ENCODE peak calls at places on chromosome 16, in nine cellular contexts. D, R, K, V, Y, B, E, M and Q are unnamed samples.

GRCh38 chr16:66536525-66536924 is 13.4 kb downstream of the TK2 start:
- DNase-seq in B (no peak), E (no peak), V (no peak), D (no peak), M (no peak), K (no peak), Y (no peak), R (no peak), Q (no peak)

GRCh38 chr16:27639588-27640276 is 89.8 kb downstream of the KATNIP start:
- DNase-seq in K (peak), R (peak), V (no peak), E (no peak), B (peak), M (peak), Y (peak), D (no peak), Q (no peak)

GRCh38 chr16:55331648-55332185 is 7.7 kb downstream of the IRX6 start:
- DNase-seq in V (no peak), D (no peak), R (no peak), B (no peak), M (no peak), K (no peak), E (no peak), Y (no peak), Q (no peak)

GRCh38 chr16:22684282-22685161 is 129.4 kb upstream of the HS3ST2 start:
- DNase-seq in V (no peak), B (no peak), M (no peak), E (no peak), K (no peak), Y (no peak), D (no peak), R (no peak), Q (no peak)

GRCh38 chr16:74950511-74950910 is 34.4 kb downstream of the WDR59 start:
- DNase-seq in B (no peak), D (no peak), V (no peak), M (no peak), E (no peak), Y (no peak), K (no peak), R (no peak), Q (no peak)

GRCh38 chr16:23948949-23949392 is 113.2 kb downstream of the PRKCB start:
- DNase-seq in K (no peak), B (peak), R (no peak), D (no peak), E (peak), M (no peak), V (no peak), Y (no peak), Q (peak)

GRCh38 chr16:80174416-80174815 is 366.4 kb upstream of the DYNLRB2 start:
- DNase-seq in Y (peak), E (no peak), M (no peak), D (no peak), B (no peak), R (no peak), K (no peak), V (peak), Q (no peak)

GRCh38 chr16:55900616-55901393 is 25.6 kb upstream of the CES5A start:
- DNase-seq in K (no peak), D (no peak), M (no peak), R (no peak), V (no peak), Y (no peak), B (peak), E (no peak), Q (no peak)

GRCh38 chr16:47061204-47061603 is 82.5 kb downstream of the NETO2 start:
- DNase-seq in B (no peak), E (no peak), V (no peak), D (no peak), K (no peak), R (peak), M (no peak), Y (no peak), Q (no peak)

GRCh38 chr16:3478242-3478925 is 16.9 kb downstream of the C16orf90 start:
- DNase-seq in E (no peak), V (no peak), R (no peak), M (no peak), K (no peak), Y (no peak), B (no peak), D (no peak), Q (no peak)

GRCh38 chr16:71917900-71918299 is 22.6 kb downstream of the IST1 start:
- DNase-seq in V (peak), D (no peak), R (no peak), E (no peak), B (no peak), M (no peak), Y (no peak), K (no peak), Q (no peak)

GRCh38 chr16:85595812-85596495 is 17.2 kb upstream of the GSE1 start:
- DNase-seq in V (no peak), R (no peak), M (no peak), B (no peak), E (no peak), Y (no peak), K (no peak), D (no peak), Q (no peak)

GRCh38 chr16:30876867-30877266 is 17.0 kb downstream of the BCL7C start:
- DNase-seq in V (no peak), M (no peak), E (no peak), R (peak), K (no peak), B (no peak), D (no peak), Y (no peak), Q (no peak)

GRCh38 chr16:19184823-19185509 is 16.9 kb downstream of the SYT17 start:
- DNase-seq in M (no peak), E (no peak), Y (no peak), V (no peak), K (no peak), D (no peak), B (no peak), R (no peak), Q (no peak)